ENCODE peak calls at places on chromosomes 3 and 15, in ten cellular contexts. V is Karpas-422, X is PC-9, K is transverse colon, P is lung, R is vagina, A is tibial nerve, N is K562, Y is suprapubic skin, T is ovary. E is an unnamed sample. For H3K27me3 and H3K4me1, the result is how much of the 10 kb centered on the place peaks cover.

GRCh38 chr3:8954938-8955763 is 8.1 kb downstream of the RAD18 start:
- DNase-seq in V (peak), X (no peak), K (no peak), P (no peak), R (no peak), A (no peak), N (no peak), Y (no peak), T (no peak), E (peak)

GRCh38 chr3:122825460-122825859 is 30.6 kb downstream of the SLC49A4 start:
- DNase-seq in V (no peak), X (no peak), K (no peak), P (no peak), R (no peak), A (no peak), N (no peak), Y (no peak), T (no peak), E (no peak)

GRCh38 chr3:189186093-189186492 is 14.3 kb downstream of the TPRG1 start:
- DNase-seq in V (no peak), X (no peak), K (no peak), P (peak), R (no peak), A (peak), N (no peak), Y (no peak), T (no peak), E (peak)

GRCh38 chr3:150184426-150185071 is 213.9 kb upstream of the PFN2 start:
- DNase-seq in V (no peak), X (no peak), K (no peak), P (no peak), R (no peak), A (no peak), N (no peak), Y (no peak), T (no peak), E (no peak)

GRCh38 chr15:39942101-39942752 is 8.3 kb downstream of the EIF2AK4 start:
- DNase-seq in V (no peak), X (no peak), K (no peak), P (no peak), R (no peak), A (no peak), N (no peak), Y (no peak), T (no peak), E (peak)

GRCh38 chr15:94411279-94411678 is 179.9 kb downstream of the MCTP2 start:
- DNase-seq in V (no peak), X (no peak), K (no peak), P (no peak), R (no peak), A (no peak), N (no peak), Y (no peak), T (no peak), E (no peak)

GRCh38 chr15:57920916-57921315 is 144.6 kb downstream of the ALDH1A2 start:
- DNase-seq in V (no peak), X (no peak), K (no peak), P (no peak), R (no peak), A (no peak), N (no peak), Y (no peak), T (no peak), E (peak)

GRCh38 chr15:58957101-58957973 is 23.9 kb upstream of the SLTM start:
- DNase-seq in V (peak), X (peak), K (peak), P (peak), R (no peak), A (peak), N (peak), Y (no peak), T (no peak), E (peak)

GRCh38 chr15:47622058-47622457 is 95.2 kb upstream of the SEMA6D start:
- DNase-seq in V (no peak), X (no peak), K (no peak), P (no peak), R (no peak), A (no peak), N (no peak), Y (no peak), T (no peak), E (no peak)

GRCh38 chr3:114362815-114363214 is 69.0 kb downstream of the TIGIT start:
- DNase-seq in V (peak), X (no peak), K (no peak), P (no peak), R (no peak), A (no peak), N (no peak), Y (no peak), T (no peak), E (peak)

GRCh38 chr3:42717311-42717710 is 14.7 kb upstream of the HHATL start:
- DNase-seq in V (no peak), X (no peak), K (no peak), P (no peak), R (no peak), A (no peak), N (no peak), Y (no peak), T (peak), E (no peak)

GRCh38 chr3:177525414-177525813 is 328.1 kb upstream of the TBL1XR1 start:
- DNase-seq in V (no peak), X (no peak), K (no peak), P (no peak), R (no peak), A (no peak), N (no peak), Y (no peak), T (no peak), E (no peak)

GRCh38 chr3:48400824-48401433 is 28.9 kb downstream of the FBXW12 start:
- DNase-seq in V (peak), X (peak), K (peak), P (peak), R (no peak), A (no peak), N (peak), Y (peak), T (peak), E (peak)

GRCh38 chr3:48432411-48433371 is 2.8 kb upstream of the PLXNB1 start:
- DNase-seq in V (no peak), X (no peak), K (peak), P (no peak), R (no peak), A (no peak), N (no peak), Y (peak), T (no peak), E (no peak)

GRCh38 chr15:89442671-89443307 is 53.6 kb downstream of the RHCG start:
- DNase-seq in V (peak), X (peak), K (peak), P (no peak), R (no peak), A (no peak), N (peak), Y (no peak), T (no peak), E (peak)
- H3K27me3 ChIP-seq in V (under half), X (under half), K (under half), P (under half), R (under half), A (under half), N (under half), Y (half or more), T (under half), E (under half)

GRCh38 chr15:88627463-88627862 is 6.3 kb downstream of the AEN start:
- DNase-seq in V (no peak), X (no peak), K (peak), P (no peak), R (no peak), A (no peak), N (no peak), Y (no peak), T (no peak), E (no peak)
- H3K4me1 ChIP-seq in V (under half), X (under half), K (under half), P (under half), R (under half), A (under half), N (under half), Y (under half), T (under half), E (under half)

GRCh38 chr3:160381470-160381869 is 17.6 kb downstream of the IFT80 start:
- DNase-seq in V (no peak), X (no peak), K (no peak), P (no peak), R (no peak), A (no peak), N (no peak), Y (no peak), T (no peak), E (peak)

GRCh38 chr3:160376681-160377080 is 22.3 kb downstream of the IFT80 start:
- DNase-seq in V (no peak), X (no peak), K (no peak), P (no peak), R (no peak), A (no peak), N (no peak), Y (no peak), T (no peak), E (no peak)

GRCh38 chr3:160374925-160375324 is 24.1 kb downstream of the IFT80 start:
- DNase-seq in V (no peak), X (no peak), K (no peak), P (no peak), R (no peak), A (no peak), N (no peak), Y (no peak), T (no peak), E (no peak)

GRCh38 chr3:160379628-160380214 is 19.3 kb downstream of the IFT80 start:
- DNase-seq in V (no peak), X (no peak), K (no peak), P (no peak), R (no peak), A (no peak), N (no peak), Y (no peak), T (no peak), E (no peak)

GRCh38 chr3:160378331-160379109 is 20.5 kb downstream of the IFT80 start:
- DNase-seq in V (no peak), X (no peak), K (no peak), P (no peak), R (no peak), A (no peak), N (no peak), Y (no peak), T (peak), E (no peak)
- H3K27me3 ChIP-seq in V (under half), X (under half), K (under half), P (under half), R (under half), A (under half), N (under half), Y (under half), T (under half), E (under half)

GRCh38 chr3:17238029-17238428 is 353.3 kb downstream of the PLCL2 start:
- DNase-seq in V (no peak), X (no peak), K (no peak), P (no peak), R (no peak), A (no peak), N (no peak), Y (no peak), T (no peak), E (peak)
- H3K4me1 ChIP-seq in V (under half), X (under half), K (under half), P (under half), R (under half), A (under half), N (under half), Y (under half), T (under half), E (under half)

GRCh38 chr15:37094542-37095196 is 5.7 kb downstream of the MEIS2 start:
- DNase-seq in V (no peak), X (no peak), K (no peak), P (no peak), R (no peak), A (no peak), N (no peak), Y (no peak), T (no peak), E (no peak)

GRCh38 chr15:37095197-37095992 is 5.0 kb downstream of the MEIS2 start:
- DNase-seq in V (no peak), X (no peak), K (no peak), P (no peak), R (no peak), A (no peak), N (no peak), Y (peak), T (no peak), E (no peak)

GRCh38 chr15:37095993-37096877 is 4.1 kb downstream of the MEIS2 start:
- DNase-seq in V (no peak), X (no peak), K (no peak), P (no peak), R (no peak), A (no peak), N (no peak), Y (peak), T (peak), E (no peak)

GRCh38 chr15:37090543-37091175 is 9.7 kb downstream of the MEIS2 start:
- DNase-seq in V (no peak), X (no peak), K (no peak), P (no peak), R (no peak), A (no peak), N (no peak), Y (no peak), T (no peak), E (no peak)

DNA sequence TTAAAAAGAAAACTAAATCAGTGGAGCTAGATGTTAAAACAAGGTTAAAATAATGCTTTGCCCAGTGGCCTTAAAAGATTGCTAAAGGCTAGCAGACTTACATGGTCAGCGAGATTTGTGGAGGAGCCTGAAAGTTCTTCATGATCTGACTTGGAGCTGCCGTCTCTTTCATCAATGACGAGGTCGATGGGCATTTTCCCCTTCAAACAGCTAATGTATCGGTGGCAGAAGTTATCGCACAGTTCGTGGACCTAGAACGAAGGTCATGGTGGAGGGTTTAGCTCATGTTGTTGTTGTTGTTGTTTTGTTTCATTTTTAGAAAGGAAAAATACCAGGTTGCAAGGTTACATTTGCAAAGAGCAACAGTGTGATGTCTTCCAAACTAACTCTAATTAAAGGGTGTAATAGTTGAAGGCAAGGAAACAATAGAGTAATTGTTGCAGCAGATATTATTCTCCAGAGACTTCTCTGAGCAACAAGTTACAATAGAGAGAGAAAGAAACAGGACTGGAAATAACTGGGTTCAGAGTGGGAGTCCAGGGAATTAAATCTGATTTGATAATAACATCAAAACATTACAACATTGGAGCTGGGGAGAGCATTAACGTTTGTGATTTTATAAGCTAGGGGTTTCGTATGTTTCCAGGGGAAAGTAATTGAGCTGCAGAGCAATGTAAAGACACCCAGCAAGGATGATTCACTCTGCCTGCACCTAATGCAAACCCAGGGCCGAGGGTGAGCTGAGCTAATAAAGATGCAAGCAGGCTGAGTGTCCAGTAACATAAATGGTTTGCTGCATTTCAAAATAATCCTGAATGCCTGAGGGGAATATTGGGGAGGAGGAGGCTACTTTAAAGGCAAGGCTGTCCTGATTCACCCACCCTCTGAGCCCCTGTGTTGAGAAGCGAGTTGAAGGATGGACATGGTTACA is 6.6 kb downstream of the MEIS2 start:
- DNase-seq in V (no peak), X (no peak), K (no peak), P (no peak), R (no peak), A (no peak), N (no peak), Y (no peak), T (no peak), E (no peak)
- H3K27me3 ChIP-seq in V (under half), X (under half), K (half or more), P (under half), R (under half), A (under half), N (under half), Y (under half), T (under half), E (under half)

GRCh38 chr3:50264964-50265485 is 3.9 kb upstream of the SEMA3B start:
- DNase-seq in V (no peak), X (no peak), K (peak), P (peak), R (no peak), A (no peak), N (no peak), Y (no peak), T (peak), E (no peak)

GRCh38 chr3:50268276-50268675 is 671 bp upstream of the SEMA3B start:
- DNase-seq in V (no peak), X (no peak), K (no peak), P (no peak), R (no peak), A (no peak), N (no peak), Y (no peak), T (no peak), E (no peak)

GRCh38 chr3:50267280-50267913 is 1.6 kb upstream of the SEMA3B start:
- DNase-seq in V (no peak), X (no peak), K (peak), P (peak), R (no peak), A (peak), N (peak), Y (no peak), T (peak), E (peak)

GRCh38 chr3:50265988-50266387 is 3.0 kb upstream of the SEMA3B start:
- DNase-seq in V (no peak), X (no peak), K (no peak), P (no peak), R (no peak), A (no peak), N (no peak), Y (no peak), T (no peak), E (no peak)

DNA sequence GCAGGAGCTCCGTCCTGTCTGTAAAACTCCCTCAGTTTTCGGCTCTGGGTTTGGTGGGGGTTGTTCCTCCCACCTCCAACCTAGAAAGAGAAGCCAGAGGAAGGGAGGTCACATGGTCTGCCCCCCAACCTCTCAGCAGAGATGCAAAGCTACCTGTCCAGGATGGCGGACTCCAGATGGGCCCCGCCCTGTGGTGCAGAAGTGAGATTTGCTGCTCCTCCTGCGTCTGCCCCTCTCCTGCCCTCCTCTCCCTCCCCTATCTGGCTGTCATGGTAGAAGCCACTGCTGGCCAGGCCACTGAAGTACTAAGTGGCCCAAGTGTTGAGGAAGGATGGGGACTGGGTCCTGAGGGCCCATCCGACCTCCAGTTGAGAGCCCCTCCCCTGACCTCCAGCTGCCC is 2.1 kb upstream of the SEMA3B start:
- DNase-seq in V (no peak), X (no peak), K (no peak), P (no peak), R (no peak), A (no peak), N (no peak), Y (no peak), T (no peak), E (no peak)
- H3K4me1 ChIP-seq in V (under half), X (half or more), K (half or more), P (under half), R (half or more), A (half or more), N (half or more), Y (half or more), T (under half), E (under half)

GRCh38 chr15:73370151-73370550 is 1.4 kb upstream of the HCN4 start:
- DNase-seq in V (no peak), X (no peak), K (no peak), P (no peak), R (no peak), A (no peak), N (no peak), Y (no peak), T (no peak), E (no peak)
- H3K27me3 ChIP-seq in V (under half), X (under half), K (half or more), P (under half), R (under half), A (under half), N (under half), Y (half or more), T (under half), E (under half)

E was measured in cardiac muscle cell.